ENCODE peak calls at places on chromosomes 4 and X, in four cellular contexts. F is HepG2, T is H1, E is GM12891. I is an unnamed sample.

GRCh38 chr4:162352580-162353107 is 188.8 kb upstream of the FSTL5 start:
- DNase-seq in F (no peak), T (no peak), E (no peak), I (no peak)

GRCh38 chr4:114180481-114180880 is 201.0 kb upstream of the ARSJ start:
- DNase-seq in F (peak; percentile 25), T (peak; percentile 61), E (no peak), I (no peak)

GRCh38 chrX:30533261-30533660 is 44.3 kb downstream of the TASL start:
- DNase-seq in F (no peak), T (no peak), E (no peak), I (no peak)

GRCh38 chrX:101602077-101602476 is 15.7 kb downstream of the ARMCX6 start:
- DNase-seq in F (no peak), T (no peak), E (no peak), I (no peak)

GRCh38 chrX:53018627-53019026 is 30.0 kb upstream of the GPR173 start:
- DNase-seq in F (peak; percentile 3), T (no peak), E (no peak), I (no peak)

GRCh38 chrX:78123190-78123589 is 16.3 kb downstream of the TAF9B start:
- DNase-seq in F (no peak), T (no peak), E (no peak), I (no peak)

GRCh38 chr4:80026080-80026479 is 46.9 kb downstream of the ANTXR2 start:
- DNase-seq in F (no peak), T (no peak), E (no peak), I (no peak)

GRCh38 chr4:120633810-120634209 is 288.7 kb downstream of the PRDM5 start:
- DNase-seq in F (no peak), T (no peak), E (no peak), I (no peak)

GRCh38 chr4:144666539-144667175 is 20.7 kb downstream of the HHIP start:
- DNase-seq in F (no peak), T (no peak), E (no peak), I (no peak)

GRCh38 chrX:41889317-41890025 is 33.9 kb downstream of the CASK start:
- DNase-seq in F (peak; percentile 44), T (no peak), E (no peak), I (no peak)

GRCh38 chr4:8528713-8529112 is 51.5 kb upstream of the GPR78 start:
- DNase-seq in F (no peak), T (no peak), E (no peak), I (no peak)

GRCh38 chrX:9786839-9787635 is 808 bp downstream of the SHROOM2 start:
- DNase-seq in F (no peak), T (no peak), E (no peak), I (no peak)

GRCh38 chr4:39348371-39349265 is 17.5 kb downstream of the RFC1 start:
- DNase-seq in F (peak; percentile 41), T (no peak), E (no peak), I (no peak)

GRCh38 chrX:16320765-16321355 is 153.6 kb downstream of the MAGEB17 start:
- DNase-seq in F (no peak), T (no peak), E (no peak), I (no peak)

GRCh38 chrX:38959736-38960534 is 158.7 kb downstream of the MID1IP1 start:
- DNase-seq in F (no peak), T (no peak), E (no peak), I (no peak)

DNA sequence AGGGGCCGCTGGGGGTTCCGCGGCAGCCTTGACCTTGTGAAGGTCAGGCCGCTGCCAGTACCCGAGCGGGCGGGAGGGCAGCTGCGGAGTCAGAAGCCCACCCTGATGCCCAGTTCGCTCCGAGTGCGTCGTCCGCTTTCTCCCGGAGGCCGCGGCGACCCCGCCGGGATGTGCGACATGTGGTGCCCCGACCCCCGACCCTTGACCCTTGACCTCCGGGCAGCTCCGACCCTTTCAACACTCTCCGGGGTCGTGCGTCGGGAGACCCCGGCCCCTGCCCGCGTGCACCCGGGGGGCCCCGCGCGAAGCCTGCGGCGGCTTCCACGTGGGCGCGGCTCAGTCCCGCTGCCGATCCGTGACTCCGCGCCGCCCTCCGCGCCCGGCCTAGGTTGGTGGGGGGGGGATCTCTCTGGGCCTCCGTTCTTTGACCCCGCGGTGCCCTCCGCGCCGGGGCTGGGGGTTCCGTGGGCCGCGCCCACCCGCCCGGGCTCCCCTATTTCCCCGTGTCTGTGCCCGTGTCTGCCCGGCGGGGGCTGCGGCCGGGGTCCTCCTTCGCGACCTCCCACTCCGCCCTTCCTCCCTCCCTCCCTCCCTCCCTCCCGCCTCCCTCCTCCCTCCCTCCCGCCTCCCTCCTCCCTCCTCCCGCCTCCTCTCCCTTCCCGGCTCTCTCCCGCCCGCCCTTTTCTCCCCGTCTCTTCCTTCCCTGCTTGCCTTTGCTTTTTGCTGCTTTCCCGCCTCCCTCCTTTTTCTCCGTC is 640 bp upstream of the SLC25A6 start:
- DNase-seq in F (no peak), T (no peak), E (peak; percentile 65), I (peak; percentile 58)
- TF ChIP-seq POLR2A in F (peak; percentile 73), T (no peak), E (peak; percentile 82), I (peak; percentile 82)

DNA sequence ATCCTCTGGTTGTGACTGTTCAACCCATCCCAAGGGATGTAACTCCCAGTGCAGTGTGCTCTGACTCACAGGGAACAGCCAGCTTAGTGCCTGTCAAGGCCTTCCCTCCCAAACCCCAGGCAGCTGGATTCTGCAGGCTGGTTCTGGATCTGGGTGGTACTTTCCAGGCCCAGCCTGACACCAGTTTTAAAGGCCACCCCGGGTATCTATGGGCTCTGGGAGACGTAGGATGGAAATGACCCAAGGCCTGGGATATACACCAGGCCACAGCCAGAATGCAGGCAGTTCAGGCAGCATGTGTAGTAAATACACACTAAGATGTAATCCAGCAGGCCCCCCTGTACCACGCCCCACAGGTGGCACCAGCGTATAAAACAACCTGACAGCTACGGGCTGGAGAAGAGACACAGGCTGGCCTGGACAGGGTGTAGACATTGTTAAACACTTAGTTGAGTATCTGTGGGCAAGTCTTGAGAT is 64.2 kb downstream of the SPINK2 start:
- DNase-seq in F (no peak), T (no peak), E (peak; percentile 23), I (no peak)
- TF ChIP-seq TAF1 in F (no peak), T (no peak), E (no peak), I (no peak)

GRCh38 chr4:54840992-54841768 is 183.4 kb downstream of the KIT start:
- DNase-seq in F (no peak), T (no peak), E (no peak), I (no peak)
- TF ChIP-seq POLR2AphosphoS5 in F (no peak), T (no peak), E (no peak), I (no peak)

DNA sequence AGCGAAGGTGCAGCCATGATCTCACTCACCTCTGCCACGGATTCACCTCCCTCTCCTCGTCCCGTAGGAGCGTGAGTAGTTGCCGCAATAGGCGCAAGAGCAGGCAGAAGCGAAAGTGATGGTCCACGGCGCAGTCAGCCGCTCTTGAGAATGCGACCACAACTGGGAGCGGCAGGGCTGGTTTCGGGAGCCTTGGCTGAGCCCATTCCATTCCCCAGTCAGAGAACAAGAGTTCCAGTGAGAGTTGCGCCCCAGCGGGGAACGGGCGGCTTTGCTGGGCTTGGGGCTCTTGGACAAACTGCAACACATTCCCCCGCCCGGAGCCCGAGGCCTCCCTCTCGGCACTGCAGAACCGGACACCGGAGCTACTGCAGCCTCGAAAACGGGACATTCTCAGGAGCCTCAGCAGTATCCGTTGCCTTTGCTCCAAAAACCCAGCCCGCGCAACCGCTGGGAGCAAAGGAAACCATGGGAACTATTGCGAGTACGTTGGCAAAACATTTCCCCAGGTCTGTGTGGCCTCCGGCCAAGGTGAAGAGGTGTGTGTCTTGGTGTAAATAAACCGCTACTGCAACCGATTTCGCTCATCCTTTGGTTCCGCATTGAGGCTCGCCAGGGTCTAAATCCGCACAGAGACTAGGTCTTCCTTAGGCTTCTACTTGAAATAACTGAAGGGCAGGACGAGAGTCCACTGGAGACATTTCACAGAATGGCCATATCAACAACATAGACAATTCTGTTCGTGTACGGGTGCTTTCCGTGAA is 5.7 kb upstream of the ZBTB33 start:
- DNase-seq in F (peak; percentile 71), T (peak; percentile 63), E (peak; percentile 16), I (no peak)
- TF ChIP-seq POLR2A in F (peak; percentile 47), T (no peak), E (no peak), I (peak; percentile 43)